ENCODE peak calls at places on chromosome 11, in four cellular contexts. V is K562, Q is SK-N-SH, R is HepG2. O is an unnamed sample.

GRCh38 chr11:72114570-72114969 is 2.1 kb upstream of the ANAPC15 start:
- DNase-seq in V (no peak), Q (no peak), R (no peak), O (no peak)

GRCh38 chr11:59614277-59615131 is 1.1 kb downstream of the OSBP start:
- DNase-seq in V (peak; percentile 32), Q (no peak), R (no peak), O (no peak)

GRCh38 chr11:62340269-62340901 is 3.1 kb downstream of the ASRGL1 start:
- DNase-seq in V (peak; percentile 39), Q (peak; percentile 50), R (peak; percentile 60), O (peak; percentile 12)

GRCh38 chr11:57618438-57618837 is 21.0 kb downstream of the SERPING1 start:
- DNase-seq in V (no peak), Q (no peak), R (no peak), O (no peak)

GRCh38 chr11:65553301-65554001 is 4.7 kb downstream of the LTBP3 start:
- DNase-seq in V (peak; percentile 64), Q (no peak), R (no peak), O (no peak)

GRCh38 chr11:117866526-117866925 is 9.9 kb downstream of the FXYD6 start:
- DNase-seq in V (no peak), Q (no peak), R (no peak), O (no peak)

GRCh38 chr11:69972351-69972802 is 105.7 kb upstream of the ANO1 start:
- DNase-seq in V (no peak), Q (no peak), R (no peak), O (no peak)

GRCh38 chr11:107587306-107587979 is 3.5 kb upstream of the ELMOD1 start:
- DNase-seq in V (no peak), Q (no peak), R (no peak), O (no peak)

GRCh38 chr11:75821202-75821601 is 6.2 kb downstream of the UVRAG start:
- DNase-seq in V (no peak), Q (no peak), R (no peak), O (no peak)

GRCh38 chr11:749731-750130 is 2.5 kb downstream of the TALDO1 start:
- DNase-seq in V (no peak), Q (no peak), R (no peak), O (no peak)

GRCh38 chr11:47864910-47865309 is 16.8 kb upstream of the NUP160 start:
- DNase-seq in V (no peak), Q (no peak), R (no peak), O (no peak)

GRCh38 chr11:46370253-46370652 is 11.2 kb upstream of the MDK start:
- DNase-seq in V (no peak), Q (no peak), R (no peak), O (no peak)

GRCh38 chr11:14386895-14387480 is 28.0 kb upstream of the RRAS2 start:
- DNase-seq in V (no peak), Q (peak; percentile 58), R (no peak), O (no peak)

GRCh38 chr11:127255239-127255638 is 254.7 kb upstream of the KIRREL3 start:
- DNase-seq in V (no peak), Q (no peak), R (no peak), O (no peak)

GRCh38 chr11:10452211-10452767 is 2.8 kb upstream of the AMPD3 start:
- DNase-seq in V (no peak), Q (no peak), R (no peak), O (no peak)

GRCh38 chr11:100876826-100877545 is 189.9 kb downstream of the ARHGAP42 start:
- DNase-seq in V (no peak), Q (no peak), R (no peak), O (no peak)
- TF ChIP-seq NFIC in V (no peak), Q (no peak), R (no peak), O (peak; percentile 27)

DNA sequence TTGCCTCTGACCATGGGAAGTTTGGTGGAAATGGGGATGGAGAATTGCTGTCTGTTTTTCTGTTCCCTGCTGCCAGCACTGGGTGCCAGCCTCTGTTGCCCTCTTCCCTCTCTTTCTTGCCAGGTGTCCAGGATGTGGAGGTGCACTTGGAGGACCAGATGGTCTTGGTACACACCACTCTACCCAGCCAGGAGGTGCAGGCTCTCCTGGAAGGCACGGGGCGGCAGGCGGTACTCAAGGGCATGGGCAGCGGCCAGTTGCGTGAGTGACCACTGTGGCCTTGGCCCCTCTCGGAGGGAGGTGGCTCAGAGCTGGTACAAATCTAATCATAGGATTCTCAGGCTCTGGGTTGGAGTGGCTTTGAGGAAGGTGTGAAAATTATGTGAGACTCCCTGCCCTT is 6.0 kb downstream of the CCS start:
- DNase-seq in V (no peak), Q (no peak), R (no peak), O (no peak)
- H3K4me1 ChIP-seq in V (peaks cover 41% of the 10 kb centered on the region), Q (peaks cover 12% of the 10 kb centered on the region), R (peaks cover 29% of the 10 kb centered on the region), O (peaks cover 14% of the 10 kb centered on the region)

DNA sequence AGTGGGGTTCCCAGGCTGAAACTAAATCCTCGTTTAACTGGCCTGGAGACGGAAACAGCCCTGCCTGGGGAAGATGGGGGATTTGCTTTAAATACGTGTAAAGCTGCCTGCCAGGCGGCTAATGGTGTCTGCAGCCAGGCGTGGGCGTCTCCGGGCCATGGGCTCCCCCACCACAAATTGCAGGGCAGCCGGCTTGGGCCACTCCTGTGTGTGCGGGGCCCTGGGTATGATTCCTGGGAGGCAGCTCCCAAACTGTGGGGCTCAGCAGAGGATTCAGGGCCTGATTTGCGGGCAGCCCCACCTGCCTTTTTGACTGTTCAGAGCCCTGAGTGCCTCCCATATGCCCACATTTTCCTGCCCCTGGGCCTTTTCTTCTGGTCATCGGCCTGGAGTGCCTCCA is 110.6 kb downstream of the KCNQ1 start:
- DNase-seq in V (no peak), Q (no peak), R (no peak), O (no peak)
- H4K20me1 ChIP-seq in V (no peaks in the 10 kb centered on the region), Q (no peaks in the 10 kb centered on the region), R (no peaks in the 10 kb centered on the region), O (no peaks in the 10 kb centered on the region)

GRCh38 chr11:122628691-122629555 is 26.6 kb upstream of the UBASH3B start:
- DNase-seq in V (peak; percentile 59), Q (peak; percentile 82), R (peak; percentile 65), O (no peak)

GRCh38 chr11:122634507-122634906 is 21.0 kb upstream of the UBASH3B start:
- DNase-seq in V (no peak), Q (no peak), R (no peak), O (no peak)

GRCh38 chr11:122637538-122637937 is 18.0 kb upstream of the UBASH3B start:
- DNase-seq in V (no peak), Q (no peak), R (no peak), O (no peak)

GRCh38 chr11:122632178-122632824 is 23.2 kb upstream of the UBASH3B start:
- DNase-seq in V (no peak), Q (no peak), R (no peak), O (no peak)

DNA sequence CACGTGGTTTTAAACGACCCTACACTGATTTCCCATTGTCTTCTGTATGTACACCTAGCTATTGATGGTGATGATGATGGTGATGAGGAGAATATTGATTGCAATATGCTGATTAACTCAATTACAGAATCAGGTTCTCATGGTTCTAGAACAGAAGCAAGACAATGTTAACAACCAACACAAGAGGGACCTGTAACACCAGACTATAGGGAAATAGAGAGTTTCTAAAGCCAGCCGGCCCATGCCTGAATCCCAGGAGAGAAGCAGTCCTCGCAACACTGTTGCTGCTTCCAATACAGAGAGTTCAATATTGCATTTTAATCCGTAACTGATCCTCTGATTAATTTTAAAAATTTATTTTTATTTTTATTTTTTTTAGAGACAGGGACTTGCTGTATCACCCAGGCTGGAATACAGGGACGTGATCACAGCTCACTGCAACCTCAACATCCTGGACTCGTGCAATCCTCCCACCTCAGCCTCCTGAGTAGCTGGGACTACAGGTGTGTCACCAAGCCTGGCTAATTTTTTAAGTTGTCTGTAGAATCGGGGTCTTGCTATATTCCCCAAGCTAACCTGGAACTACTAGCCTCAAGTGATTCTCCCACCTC is 22.2 kb upstream of the UBASH3B start:
- DNase-seq in V (no peak), Q (peak; percentile 49), R (peak; percentile 62), O (no peak)
- TF ChIP-seq NFIC in V (no peak), Q (no peak), R (no peak), O (no peak)

DNA sequence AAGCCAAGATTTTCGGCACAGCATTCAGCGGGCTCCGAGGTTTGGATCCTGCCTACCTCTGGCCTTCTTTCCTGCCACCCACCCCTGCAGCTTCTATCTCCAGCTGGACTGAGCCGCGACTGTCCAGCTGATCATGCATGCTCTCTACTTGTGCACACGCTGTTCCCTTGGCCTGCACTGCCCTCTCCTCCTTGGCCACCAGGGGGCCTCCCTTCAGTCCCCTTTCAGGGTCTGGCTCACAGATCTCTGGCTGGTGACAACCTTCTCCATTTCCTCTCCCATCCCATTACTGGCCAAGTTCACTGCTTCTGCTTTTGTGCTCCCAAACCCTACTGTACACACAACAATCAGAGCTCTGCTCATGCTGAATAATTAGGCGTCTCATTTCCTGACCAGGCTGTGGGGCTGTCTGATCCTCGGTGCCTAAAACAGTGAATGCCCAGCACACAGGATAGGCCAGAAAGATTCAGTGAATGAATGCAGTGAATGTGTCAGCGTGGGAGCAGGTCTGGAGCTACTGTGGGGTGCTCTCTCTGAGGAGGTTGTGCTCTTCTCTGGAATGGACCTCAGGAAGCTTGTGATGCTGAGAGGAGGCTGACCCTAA is 224.0 kb upstream of the NARS2 start:
- DNase-seq in V (peak; percentile 62), Q (peak; percentile 72), R (peak; percentile 25), O (no peak)
- H3K4me1 ChIP-seq in V (no peaks in the 10 kb centered on the region), Q (peaks cover 34% of the 10 kb centered on the region), R (no peaks in the 10 kb centered on the region), O (no peaks in the 10 kb centered on the region)

O was measured in GM12878.